ENCODE peak calls at places on chromosomes 4 and X, in five cellular contexts. S is Peyer's patch, H is pancreas, G is iPS-NIHi11, Q is AG09319. P is an unnamed sample.

GRCh38 chr4:37976991-37977470 is 16.8 kb downstream of the PTTG2 start:
- DNase-seq in S (peak; percentile 87), H (peak; percentile 83), G (peak; percentile 91), Q (peak; percentile 32), P (peak; percentile 96)

GRCh38 chr4:102754044-102754443 is 6.7 kb downstream of the MANBA start:
- DNase-seq in S (no peak), H (no peak), G (no peak), Q (no peak), P (no peak)

GRCh38 chr4:4687100-4687499 is 145.3 kb upstream of the STX18 start:
- DNase-seq in S (no peak), H (no peak), G (no peak), Q (no peak), P (no peak)

GRCh38 chr4:143352052-143352451 is 15.4 kb downstream of the GAB1 start:
- DNase-seq in S (no peak), H (no peak), G (no peak), Q (no peak), P (no peak)

GRCh38 chr4:87973283-87974169 is 2.0 kb upstream of the SPP1 start:
- DNase-seq in S (no peak), H (peak; percentile 43), G (peak; percentile 57), Q (peak; percentile 10), P (peak; percentile 24)

GRCh38 chr4:52979020-52979419 is 116.9 kb downstream of the RASL11B start:
- DNase-seq in S (no peak), H (no peak), G (no peak), Q (no peak), P (no peak)

GRCh38 chr4:158782539-158783360 is 13.9 kb downstream of the FNIP2 start:
- DNase-seq in S (no peak), H (no peak), G (no peak), Q (no peak), P (no peak)

GRCh38 chrX:131918839-131919238 is 104.3 kb upstream of the STK26 start:
- DNase-seq in S (no peak), H (no peak), G (no peak), Q (no peak), P (no peak)

GRCh38 chr4:184169225-184169867 is 48.3 kb downstream of the ENPP6 start:
- DNase-seq in S (no peak), H (no peak), G (no peak), Q (no peak), P (no peak)

GRCh38 chr4:4922441-4922840 is 63.0 kb downstream of the MSX1 start:
- DNase-seq in S (no peak), H (no peak), G (no peak), Q (no peak), P (no peak)

GRCh38 chr4:109444182-109444844 is 10.7 kb downstream of the SEC24B start:
- DNase-seq in S (no peak), H (no peak), G (no peak), Q (no peak), P (no peak)

GRCh38 chr4:11805837-11806236 is 377.1 kb upstream of the HS3ST1 start:
- DNase-seq in S (no peak), H (no peak), G (peak; percentile 7), Q (no peak), P (no peak)

GRCh38 chr4:80365928-80366327 is 30.4 kb downstream of the CFAP299 start:
- DNase-seq in S (peak; percentile 49), H (peak; percentile 25), G (peak; percentile 75), Q (peak; percentile 52), P (no peak)

GRCh38 chrX:74291964-74292891 is 11.8 kb upstream of the ZCCHC13 start:
- DNase-seq in S (peak; percentile 85), H (peak; percentile 80), G (peak; percentile 76), Q (peak; percentile 76), P (peak; percentile 90)

GRCh38 chr4:170423137-170423536 is 333.4 kb upstream of the AADAT start:
- DNase-seq in S (no peak), H (no peak), G (no peak), Q (peak; percentile 30), P (no peak)

GRCh38 chrX:13167444-13168207 is 123.2 kb upstream of the FAM9C start:
- DNase-seq in S (no peak), H (no peak), G (no peak), Q (no peak), P (no peak)

GRCh38 chr4:21476753-21477152 is 471.8 kb downstream of the KCNIP4 start:
- DNase-seq in S (no peak), H (no peak), G (peak; percentile 63), Q (no peak), P (no peak)

GRCh38 chr4:184293552-184293951 is 75.9 kb upstream of the ENPP6 start:
- DNase-seq in S (no peak), H (no peak), G (no peak), Q (no peak), P (peak; percentile 62)

GRCh38 chr4:19883841-19884240 is 367.9 kb upstream of the SLIT2 start:
- DNase-seq in S (no peak), H (no peak), G (no peak), Q (peak; percentile 7), P (no peak)

GRCh38 chr4:26873391-26874026 is 12.9 kb downstream of the STIM2 start:
- DNase-seq in S (peak; percentile 48), H (no peak), G (no peak), Q (no peak), P (no peak)

GRCh38 chr4:181536753-181537434 is 706.3 kb upstream of the TENM3 start:
- DNase-seq in S (no peak), H (no peak), G (no peak), Q (no peak), P (no peak)

GRCh38 chr4:150004481-150004880 is 73.8 kb upstream of the DCLK2 start:
- DNase-seq in S (no peak), H (no peak), G (no peak), Q (no peak), P (no peak)

GRCh38 chr4:7513731-7514130 is 79.0 kb upstream of the PSAPL1 start:
- DNase-seq in S (no peak), H (no peak), G (peak; percentile 29), Q (no peak), P (no peak)

GRCh38 chrX:53263597-53264094 is 17.7 kb downstream of the IQSEC2 start:
- DNase-seq in S (no peak), H (no peak), G (no peak), Q (no peak), P (no peak)

GRCh38 chrX:104721854-104722253 is 155.9 kb downstream of the IL1RAPL2 start:
- DNase-seq in S (no peak), H (no peak), G (no peak), Q (no peak), P (no peak)

GRCh38 chr4:119300388-119301131 is 21.4 kb downstream of the FABP2 start:
- DNase-seq in S (peak; percentile 90), H (peak; percentile 95), G (peak; percentile 92), Q (peak; percentile 77), P (peak; percentile 99)

GRCh38 chrX:64204252-64204651 is 1.3 kb downstream of the AMER1 start:
- DNase-seq in S (no peak), H (peak; percentile 21), G (peak; percentile 7), Q (no peak), P (peak; percentile 44)

GRCh38 chr4:1081689-1082040 is 31.7 kb downstream of the RNF212 start:
- DNase-seq in S (no peak), H (no peak), G (no peak), Q (no peak), P (no peak)

GRCh38 chr4:173160871-173161270 is 7.7 kb upstream of the GALNT7 start:
- DNase-seq in S (no peak), H (no peak), G (no peak), Q (no peak), P (no peak)

GRCh38 chrX:19677121-19677520 is 161.8 kb upstream of the MAP3K15 start:
- DNase-seq in S (no peak), H (no peak), G (no peak), Q (no peak), P (no peak)

GRCh38 chr4:170420255-170420693 is 330.5 kb upstream of the AADAT start:
- DNase-seq in S (no peak), H (no peak), G (no peak), Q (peak; percentile 59), P (no peak)

GRCh38 chr4:90025248-90025647 is 101.9 kb upstream of the CCSER1 start:
- DNase-seq in S (no peak), H (no peak), G (no peak), Q (no peak), P (no peak)